ENCODE peak calls at places on chromosomes 2 and 18, in nine cellular contexts. H, S, U, C, T, I, M, W and Y are unnamed samples.

GRCh38 chr2:10760794-10761504 is 39.5 kb downstream of the ATP6V1C2 start:
- DNase-seq in H (no peak), S (no peak), U (no peak), C (no peak), T (no peak), I (no peak), M (no peak), W (no peak), Y (no peak)

GRCh38 chr2:238703436-238703835 is 144.4 kb upstream of the TWIST2 start:
- DNase-seq in H (no peak), S (no peak), U (no peak), C (no peak), T (no peak), I (no peak), M (no peak), W (no peak), Y (no peak)

GRCh38 chr18:5464241-5464640 is 79.6 kb downstream of the EPB41L3 start:
- DNase-seq in H (no peak), S (no peak), U (no peak), C (no peak), T (no peak), I (no peak), M (no peak), W (no peak), Y (peak; percentile 63)

GRCh38 chr2:61770746-61771145 is 83.1 kb downstream of the FAM161A start:
- DNase-seq in H (no peak), S (peak; percentile 89), U (peak; percentile 76), C (no peak), T (no peak), I (no peak), M (peak; percentile 20), W (no peak), Y (no peak)

GRCh38 chr2:183078163-183078466 is 432 bp upstream of the DUSP19 start:
- DNase-seq in H (no peak), S (no peak), U (no peak), C (no peak), T (peak; percentile 20), I (no peak), M (peak; percentile 17), W (no peak), Y (no peak)

GRCh38 chr2:201538025-201538424 is 86.5 kb downstream of the STRADB start:
- DNase-seq in H (no peak), S (no peak), U (no peak), C (no peak), T (no peak), I (no peak), M (no peak), W (no peak), Y (no peak)

GRCh38 chr2:235024951-235025773 is 73.3 kb downstream of the SH3BP4 start:
- DNase-seq in H (no peak), S (no peak), U (no peak), C (peak; percentile 27), T (no peak), I (no peak), M (no peak), W (no peak), Y (peak; percentile 42)

GRCh38 chr2:235216901-235217300 is 265.1 kb downstream of the SH3BP4 start:
- DNase-seq in H (no peak), S (peak; percentile 7), U (peak; percentile 75), C (peak; percentile 29), T (no peak), I (no peak), M (no peak), W (no peak), Y (no peak)

GRCh38 chr2:32553829-32554432 is 73.9 kb upstream of the TTC27 start:
- DNase-seq in H (no peak), S (peak; percentile 69), U (peak; percentile 55), C (peak; percentile 67), T (peak; percentile 42), I (no peak), M (peak; percentile 43), W (no peak), Y (peak; percentile 57)

GRCh38 chr2:55158111-55158814 is 73.8 kb downstream of the CLHC1 start:
- DNase-seq in H (no peak), S (no peak), U (no peak), C (no peak), T (no peak), I (no peak), M (no peak), W (no peak), Y (no peak)

GRCh38 chr2:234635284-234635683 is 138.4 kb upstream of the ARL4C start:
- DNase-seq in H (no peak), S (no peak), U (no peak), C (no peak), T (no peak), I (no peak), M (no peak), W (no peak), Y (no peak)

GRCh38 chr2:176664478-176664877 is 395.2 kb downstream of the MTX2 start:
- DNase-seq in H (no peak), S (no peak), U (peak; percentile 40), C (no peak), T (no peak), I (no peak), M (no peak), W (no peak), Y (no peak)

GRCh38 chr2:135256531-135257258 is 204.6 kb downstream of the RAB3GAP1 start:
- DNase-seq in H (no peak), S (no peak), U (peak; percentile 54), C (peak; percentile 17), T (no peak), I (no peak), M (peak; percentile 68), W (no peak), Y (peak; percentile 83)

GRCh38 chr18:56139792-56140254 is 498.6 kb downstream of the TXNL1 start:
- DNase-seq in H (no peak), S (no peak), U (peak; percentile 75), C (peak; percentile 81), T (no peak), I (no peak), M (peak; percentile 66), W (peak; percentile 51), Y (peak; percentile 39)

GRCh38 chr2:202339052-202339870 is 36.9 kb upstream of the BMPR2 start:
- DNase-seq in H (no peak), S (peak; percentile 45), U (peak; percentile 70), C (peak; percentile 62), T (no peak), I (no peak), M (peak; percentile 48), W (no peak), Y (peak; percentile 74)

GRCh38 chr2:125696573-125696972 is 959.4 kb upstream of the GYPC start:
- DNase-seq in H (no peak), S (peak; percentile 50), U (no peak), C (no peak), T (no peak), I (no peak), M (no peak), W (no peak), Y (no peak)

GRCh38 chr2:25743132-25743830 is 69.9 kb upstream of the DTNB start:
- DNase-seq in H (no peak), S (no peak), U (no peak), C (no peak), T (peak; percentile 41), I (no peak), M (no peak), W (no peak), Y (no peak)

GRCh38 chr18:48928787-48929186 is 22.0 kb downstream of the SMAD7 start:
- DNase-seq in H (peak; percentile 81), S (no peak), U (peak; percentile 48), C (peak; percentile 59), T (peak; percentile 88), I (peak; percentile 57), M (no peak), W (peak; percentile 68), Y (peak; percentile 74)

GRCh38 chr2:3169106-3169870 is 208.3 kb downstream of the EIPR1 start:
- DNase-seq in H (no peak), S (no peak), U (peak; percentile 90), C (peak; percentile 56), T (no peak), I (no peak), M (peak; percentile 74), W (no peak), Y (peak; percentile 89)

GRCh38 chr2:121240436-121240835 is 44.6 kb downstream of the TFCP2L1 start:
- DNase-seq in H (no peak), S (no peak), U (no peak), C (no peak), T (no peak), I (no peak), M (no peak), W (no peak), Y (no peak)

GRCh38 chr2:196957881-196958525 is 31.5 kb upstream of the PGAP1 start:
- DNase-seq in H (no peak), S (no peak), U (no peak), C (no peak), T (no peak), I (no peak), M (no peak), W (no peak), Y (no peak)

GRCh38 chr2:55268288-55268906 is 634 bp downstream of the MTIF2 start:
- DNase-seq in H (no peak), S (no peak), U (peak; percentile 13), C (no peak), T (no peak), I (no peak), M (no peak), W (no peak), Y (no peak)

GRCh38 chr2:161900241-161900640 is 173.8 kb downstream of the DPP4 start:
- DNase-seq in H (no peak), S (no peak), U (no peak), C (no peak), T (no peak), I (no peak), M (no peak), W (no peak), Y (no peak)

GRCh38 chr18:58045265-58046086 is 1.4 kb downstream of the NEDD4L start:
- DNase-seq in H (peak; percentile 52), S (peak; percentile 38), U (peak; percentile 57), C (peak; percentile 26), T (peak; percentile 44), I (peak; percentile 15), M (peak; percentile 24), W (no peak), Y (no peak)

GRCh38 chr18:12014976-12015696 is 33.8 kb downstream of the IMPA2 start:
- DNase-seq in H (no peak), S (no peak), U (no peak), C (no peak), T (no peak), I (no peak), M (no peak), W (no peak), Y (no peak)

GRCh38 chr2:234747833-234748559 is 203.8 kb upstream of the SH3BP4 start:
- DNase-seq in H (no peak), S (no peak), U (no peak), C (no peak), T (no peak), I (no peak), M (no peak), W (no peak), Y (peak; percentile 60)

GRCh38 chr18:50816767-50817166 is 3.0 kb downstream of the MRO start:
- DNase-seq in H (no peak), S (no peak), U (no peak), C (peak; percentile 42), T (peak; percentile 68), I (no peak), M (no peak), W (no peak), Y (no peak)

GRCh38 chr2:239267411-239267941 is 133.3 kb downstream of the HDAC4 start:
- DNase-seq in H (peak; percentile 83), S (no peak), U (peak; percentile 80), C (peak; percentile 88), T (peak; percentile 88), I (peak; percentile 87), M (peak; percentile 82), W (no peak), Y (peak; percentile 57)

GRCh38 chr2:181058378-181059269 is 78.2 kb downstream of the UBE2E3 start:
- DNase-seq in H (no peak), S (peak; percentile 49), U (peak; percentile 66), C (peak; percentile 43), T (peak; percentile 28), I (no peak), M (peak; percentile 31), W (no peak), Y (no peak)

GRCh38 chr2:201420442-201421113 is 30.7 kb downstream of the TRAK2 start:
- DNase-seq in H (no peak), S (no peak), U (peak; percentile 87), C (peak; percentile 59), T (no peak), I (no peak), M (peak; percentile 90), W (no peak), Y (peak; percentile 86)

GRCh38 chr18:31977270-31977872 is 34.4 kb upstream of the TRAPPC8 start:
- DNase-seq in H (no peak), S (peak; percentile 53), U (peak; percentile 56), C (peak; percentile 52), T (peak; percentile 30), I (peak; percentile 7), M (peak; percentile 8), W (no peak), Y (peak; percentile 17)